ENCODE peak calls at places on chromosomes 3 and 15, in six cellular contexts. One of them, this sample, is unnamed.

GRCh38 chr15:41914406-41914805 is 20.6 kb upstream of the SPTBN5 start:
- DNase-seq in cardiac muscle cell: peak; percentile 91
- DNase-seq in cardiac fibroblast: no peak
- DNase-seq in coronary artery: no peak
- DNase-seq in colonic mucosa: no peak
- DNase-seq in H1: no peak
- DNase-seq in this sample: no peak

GRCh38 chr3:49872801-49873281 is 3.1 kb upstream of the CAMKV start:
- DNase-seq in coronary artery: no peak
- DNase-seq in cardiac fibroblast: no peak
- DNase-seq in H1: no peak
- DNase-seq in colonic mucosa: no peak
- DNase-seq in cardiac muscle cell: no peak
- DNase-seq in this sample: no peak

GRCh38 chr3:134336587-134336986 is 37.7 kb downstream of the AMOTL2 start:
- DNase-seq in H1: no peak
- DNase-seq in cardiac fibroblast: peak; percentile 85
- DNase-seq in colonic mucosa: no peak
- DNase-seq in coronary artery: peak; percentile 81
- DNase-seq in cardiac muscle cell: no peak
- DNase-seq in this sample: peak; percentile 81

GRCh38 chr15:39770748-39771689 is 11.6 kb downstream of the FSIP1 start:
- DNase-seq in H1: no peak
- DNase-seq in colonic mucosa: no peak
- DNase-seq in coronary artery: no peak
- DNase-seq in cardiac muscle cell: no peak
- DNase-seq in cardiac fibroblast: peak; percentile 82
- DNase-seq in this sample: no peak

GRCh38 chr3:160879859-160880258 is 123.8 kb downstream of the PPM1L start:
- DNase-seq in coronary artery: no peak
- DNase-seq in cardiac fibroblast: no peak
- DNase-seq in colonic mucosa: no peak
- DNase-seq in cardiac muscle cell: no peak
- DNase-seq in H1: no peak
- DNase-seq in this sample: no peak

GRCh38 chr15:70400766-70401541 is 303.2 kb upstream of the TLE3 start:
- DNase-seq in colonic mucosa: no peak
- DNase-seq in H1: no peak
- DNase-seq in coronary artery: no peak
- DNase-seq in cardiac muscle cell: no peak
- DNase-seq in cardiac fibroblast: no peak
- DNase-seq in this sample: no peak

GRCh38 chr3:45575491-45575923 is 19.0 kb upstream of the LIMD1 start:
- DNase-seq in coronary artery: no peak
- DNase-seq in cardiac muscle cell: no peak
- DNase-seq in colonic mucosa: no peak
- DNase-seq in H1: no peak
- DNase-seq in cardiac fibroblast: peak; percentile 42
- DNase-seq in this sample: no peak

GRCh38 chr3:100697723-100698285 is 11.5 kb upstream of the TFG start:
- DNase-seq in cardiac fibroblast: no peak
- DNase-seq in coronary artery: no peak
- DNase-seq in H1: no peak
- DNase-seq in colonic mucosa: no peak
- DNase-seq in cardiac muscle cell: peak; percentile 56
- DNase-seq in this sample: no peak

GRCh38 chr3:172710709-172711456 is at the start of gene NCEH1:
- DNase-seq in cardiac fibroblast: peak; percentile 99
- DNase-seq in cardiac muscle cell: peak; percentile 95
- DNase-seq in coronary artery: peak; percentile 97
- DNase-seq in H1: peak; percentile 85
- DNase-seq in colonic mucosa: peak; percentile 94
- DNase-seq in this sample: peak; percentile 99

GRCh38 chr15:68001811-68002210 is 52.3 kb upstream of the PIAS1 start:
- DNase-seq in coronary artery: no peak
- DNase-seq in colonic mucosa: no peak
- DNase-seq in cardiac fibroblast: no peak
- DNase-seq in H1: no peak
- DNase-seq in cardiac muscle cell: no peak
- DNase-seq in this sample: no peak

GRCh38 chr3:15206662-15207576 is 873 bp downstream of the CAPN7 start:
- DNase-seq in coronary artery: no peak
- DNase-seq in H1: no peak
- DNase-seq in cardiac muscle cell: peak; percentile 28
- DNase-seq in colonic mucosa: peak; percentile 47
- DNase-seq in cardiac fibroblast: peak; percentile 52
- DNase-seq in this sample: peak; percentile 58

GRCh38 chr15:31842532-31843195 is 187.7 kb upstream of the CHRNA7 start:
- DNase-seq in colonic mucosa: no peak
- DNase-seq in cardiac muscle cell: no peak
- DNase-seq in H1: no peak
- DNase-seq in cardiac fibroblast: no peak
- DNase-seq in coronary artery: no peak
- DNase-seq in this sample: no peak

GRCh38 chr3:134328147-134328591 is 46.1 kb downstream of the AMOTL2 start:
- DNase-seq in colonic mucosa: no peak
- DNase-seq in H1: no peak
- DNase-seq in coronary artery: peak; percentile 78
- DNase-seq in cardiac fibroblast: peak; percentile 94
- DNase-seq in cardiac muscle cell: no peak
- DNase-seq in this sample: peak; percentile 91

GRCh38 chr3:76624128-76624527 is 415.8 kb upstream of the ROBO2 start:
- DNase-seq in coronary artery: no peak
- DNase-seq in cardiac fibroblast: no peak
- DNase-seq in cardiac muscle cell: no peak
- DNase-seq in colonic mucosa: no peak
- DNase-seq in H1: no peak
- DNase-seq in this sample: no peak

GRCh38 chr3:36525115-36525711 is 144.9 kb downstream of the STAC start:
- DNase-seq in cardiac muscle cell: peak; percentile 25
- DNase-seq in cardiac fibroblast: peak; percentile 79
- DNase-seq in H1: no peak
- DNase-seq in colonic mucosa: no peak
- DNase-seq in coronary artery: no peak
- DNase-seq in this sample: peak; percentile 54

GRCh38 chr3:65436580-65436979 is 602.1 kb downstream of the MAGI1 start:
- DNase-seq in cardiac muscle cell: peak; percentile 25
- DNase-seq in coronary artery: no peak
- DNase-seq in H1: no peak
- DNase-seq in cardiac fibroblast: peak; percentile 16
- DNase-seq in colonic mucosa: no peak
- DNase-seq in this sample: no peak

GRCh38 chr3:138332472-138333073 is 2.9 kb upstream of the NME9 start:
- DNase-seq in coronary artery: no peak
- DNase-seq in cardiac muscle cell: peak; percentile 28
- DNase-seq in H1: peak; percentile 42
- DNase-seq in cardiac fibroblast: peak; percentile 70
- DNase-seq in colonic mucosa: no peak
- DNase-seq in this sample: peak; percentile 47

GRCh38 chr3:28901029-28901428 is 379.8 kb upstream of the RBMS3 start:
- DNase-seq in colonic mucosa: no peak
- DNase-seq in H1: no peak
- DNase-seq in cardiac fibroblast: peak; percentile 45
- DNase-seq in cardiac muscle cell: no peak
- DNase-seq in coronary artery: no peak
- DNase-seq in this sample: peak; percentile 50

GRCh38 chr3:196662711-196663571 is 23.4 kb downstream of the NRROS start:
- DNase-seq in coronary artery: no peak
- DNase-seq in cardiac fibroblast: peak; percentile 22
- DNase-seq in H1: no peak
- DNase-seq in cardiac muscle cell: no peak
- DNase-seq in colonic mucosa: no peak
- DNase-seq in this sample: no peak

GRCh38 chr3:179768080-179768479 is 115.2 kb downstream of the USP13 start:
- DNase-seq in H1: peak; percentile 58
- DNase-seq in cardiac fibroblast: peak; percentile 68
- DNase-seq in colonic mucosa: peak; percentile 35
- DNase-seq in coronary artery: no peak
- DNase-seq in cardiac muscle cell: peak; percentile 51
- DNase-seq in this sample: peak; percentile 53

GRCh38 chr3:11904157-11904556 is 57.5 kb upstream of the TAMM41 start:
- DNase-seq in H1: no peak
- DNase-seq in cardiac fibroblast: no peak
- DNase-seq in cardiac muscle cell: no peak
- DNase-seq in colonic mucosa: no peak
- DNase-seq in coronary artery: no peak
- DNase-seq in this sample: no peak

GRCh38 chr15:38145671-38146111 is 106.9 kb upstream of the SPRED1 start:
- DNase-seq in colonic mucosa: no peak
- DNase-seq in coronary artery: no peak
- DNase-seq in H1: no peak
- DNase-seq in cardiac fibroblast: peak; percentile 31
- DNase-seq in cardiac muscle cell: no peak
- DNase-seq in this sample: no peak

GRCh38 chr3:142853270-142854163 is 35.4 kb downstream of the PCOLCE2 start:
- DNase-seq in H1: no peak
- DNase-seq in cardiac muscle cell: no peak
- DNase-seq in coronary artery: no peak
- DNase-seq in cardiac fibroblast: peak; percentile 81
- DNase-seq in colonic mucosa: no peak
- DNase-seq in this sample: peak; percentile 92

GRCh38 chr15:84669726-84670125 is 11.7 kb upstream of the NMB start:
- DNase-seq in H1: peak; percentile 11
- DNase-seq in colonic mucosa: no peak
- DNase-seq in cardiac muscle cell: no peak
- DNase-seq in cardiac fibroblast: no peak
- DNase-seq in coronary artery: no peak
- DNase-seq in this sample: no peak

GRCh38 chr3:152302521-152303021 is 33.8 kb downstream of the MBNL1 start:
- DNase-seq in coronary artery: no peak
- DNase-seq in cardiac fibroblast: peak; percentile 92
- DNase-seq in colonic mucosa: no peak
- DNase-seq in H1: no peak
- DNase-seq in cardiac muscle cell: peak; percentile 65
- DNase-seq in this sample: no peak

GRCh38 chr3:153052096-153052460 is 109.9 kb upstream of the RAP2B start:
- DNase-seq in coronary artery: no peak
- DNase-seq in colonic mucosa: peak; percentile 54
- DNase-seq in cardiac muscle cell: peak; percentile 43
- DNase-seq in H1: no peak
- DNase-seq in cardiac fibroblast: peak; percentile 94
- DNase-seq in this sample: peak; percentile 100

GRCh38 chr3:134753999-134754742 is 40.9 kb upstream of the EPHB1 start:
- DNase-seq in cardiac fibroblast: peak; percentile 9
- DNase-seq in colonic mucosa: no peak
- DNase-seq in cardiac muscle cell: no peak
- DNase-seq in coronary artery: no peak
- DNase-seq in H1: peak; percentile 37
- DNase-seq in this sample: no peak

GRCh38 chr3:150180349-150180748 is 209.7 kb upstream of the PFN2 start:
- DNase-seq in H1: no peak
- DNase-seq in colonic mucosa: no peak
- DNase-seq in coronary artery: no peak
- DNase-seq in cardiac fibroblast: peak; percentile 73
- DNase-seq in cardiac muscle cell: no peak
- DNase-seq in this sample: no peak

GRCh38 chr3:195805181-195805580 is 6.5 kb downstream of the MUC4 start:
- DNase-seq in H1: no peak
- DNase-seq in cardiac muscle cell: no peak
- DNase-seq in colonic mucosa: peak; percentile 22
- DNase-seq in coronary artery: no peak
- DNase-seq in cardiac fibroblast: no peak
- DNase-seq in this sample: no peak

DNA sequence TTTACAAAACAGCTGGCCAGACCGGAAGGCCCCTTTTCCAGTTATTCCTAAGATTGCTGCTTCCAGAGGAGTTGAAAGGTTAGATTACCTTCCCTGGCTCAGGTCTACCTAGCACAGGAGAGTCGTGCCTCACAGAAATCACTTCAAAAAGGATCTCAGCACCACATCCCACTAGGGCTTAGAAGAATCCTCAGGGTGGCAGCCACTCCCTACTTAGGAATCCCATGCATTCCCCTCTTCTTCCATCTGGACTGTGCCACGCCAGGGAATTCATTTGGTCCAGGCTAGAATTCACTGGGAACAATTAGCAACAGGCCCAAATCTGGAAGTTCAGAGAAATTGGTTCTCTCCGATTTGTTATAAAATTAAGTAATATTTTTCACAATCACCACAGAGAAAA is 226.4 kb upstream of the IL12A start:
- DNase-seq in cardiac fibroblast: no peak
- DNase-seq in cardiac muscle cell: no peak
- DNase-seq in H1: no peak
- DNase-seq in coronary artery: no peak
- DNase-seq in colonic mucosa: no peak
- DNase-seq in this sample: peak; percentile 34
- H3K4me3 ChIP-seq in cardiac fibroblast: no peak overlapping the region
- H3K4me3 ChIP-seq in cardiac muscle cell: no peak overlapping the region
- H3K4me3 ChIP-seq in H1: peak overlapping the region; percentile 87
- H3K4me3 ChIP-seq in coronary artery: peak overlapping the region; percentile 90
- H3K4me3 ChIP-seq in colonic mucosa: no peak overlapping the region
- H3K4me3 ChIP-seq in this sample: no peak overlapping the region

GRCh38 chr3:121941592-121941991 is 47.4 kb downstream of the SLC15A2 start:
- DNase-seq in coronary artery: no peak
- DNase-seq in H1: no peak
- DNase-seq in colonic mucosa: no peak
- DNase-seq in cardiac muscle cell: no peak
- DNase-seq in cardiac fibroblast: no peak
- DNase-seq in this sample: no peak
- TF ChIP-seq CTCF in coronary artery: no peak
- TF ChIP-seq CTCF in H1: no peak
- TF ChIP-seq CTCF in colonic mucosa: no peak
- TF ChIP-seq CTCF in cardiac muscle cell: no peak
- TF ChIP-seq CTCF in cardiac fibroblast: no peak
- TF ChIP-seq CTCF in this sample: no peak

DNA sequence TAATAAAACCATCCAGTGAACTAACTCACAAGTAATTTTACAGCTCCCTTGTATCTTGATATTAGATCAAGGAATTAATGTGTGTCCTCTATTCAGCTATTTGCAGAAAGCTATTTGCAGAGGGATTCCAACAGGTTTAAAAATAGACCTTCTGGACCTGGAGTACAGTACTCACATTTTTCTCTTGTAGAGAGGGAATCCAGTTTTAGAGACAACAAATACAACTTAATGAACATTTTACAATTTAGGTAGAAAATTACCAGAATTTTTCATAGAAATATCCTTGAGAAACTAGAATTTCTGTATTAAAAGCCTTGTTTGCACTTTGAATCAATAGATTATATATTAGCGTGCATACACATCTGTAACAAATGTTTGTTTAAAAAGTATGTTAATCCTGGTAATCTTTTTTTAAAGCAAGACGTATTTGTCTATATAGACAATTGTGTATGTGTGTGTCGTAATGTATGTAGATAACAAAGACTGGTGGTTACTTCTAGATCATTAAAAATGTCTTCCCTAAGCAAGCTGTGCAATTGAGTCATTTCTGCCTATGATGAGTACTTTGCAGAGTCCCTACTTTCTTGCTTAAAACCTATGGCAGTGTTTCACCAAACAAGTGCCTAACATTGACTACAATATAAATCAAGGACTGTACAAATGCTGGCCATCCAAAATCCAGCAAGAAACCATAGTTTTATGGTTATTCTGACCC is 57.9 kb downstream of the PPP2R3A start:
- DNase-seq in cardiac fibroblast: no peak
- DNase-seq in H1: no peak
- DNase-seq in coronary artery: no peak
- DNase-seq in colonic mucosa: no peak
- DNase-seq in cardiac muscle cell: peak; percentile 44
- DNase-seq in this sample: peak; percentile 1
- H3K4me3 ChIP-seq in cardiac fibroblast: no peak overlapping the region
- H3K4me3 ChIP-seq in H1: no peak overlapping the region
- H3K4me3 ChIP-seq in coronary artery: no peak overlapping the region
- H3K4me3 ChIP-seq in colonic mucosa: no peak overlapping the region
- H3K4me3 ChIP-seq in cardiac muscle cell: peak overlapping the region; percentile 38
- H3K4me3 ChIP-seq in this sample: no peak overlapping the region

GRCh38 chr3:57179580-57180410 is 14.6 kb upstream of the IL17RD start:
- DNase-seq in cardiac muscle cell: no peak
- DNase-seq in H1: no peak
- DNase-seq in colonic mucosa: no peak
- DNase-seq in coronary artery: no peak
- DNase-seq in cardiac fibroblast: peak; percentile 44
- DNase-seq in this sample: peak; percentile 29
- TF ChIP-seq CTCF in cardiac muscle cell: peak; percentile 47
- TF ChIP-seq CTCF in H1: no peak
- TF ChIP-seq CTCF in colonic mucosa: no peak
- TF ChIP-seq CTCF in coronary artery: no peak
- TF ChIP-seq CTCF in cardiac fibroblast: peak; percentile 58
- TF ChIP-seq CTCF in this sample: peak; percentile 22

This sample was measured in bronchial epithelial cell.